ENCODE peak calls at places on chromosomes 3 and 15, in seven cellular contexts. C is NCI-H2029; G is stimulated activated CD4-positive, alpha-beta T cell treated with anti-CD3 and anti-CD28 coated beads, Interleukin-4, amount 100 ng/mL, for 24 hours; H is stimulated activated CD8-positive, alpha-beta memory T cell treated with anti-CD3 and anti-CD28 coated beads, Interleukin-15, amount 100 ng/mL, for 1 hour; W is CD8-positive, alpha-beta memory T cell; U is pancreas; L is HEK293T. J is an unnamed sample.

GRCh38 chr3:25594007-25594502 is 70.7 kb downstream of the TOP2B start:
- DNase-seq in C (peak), G (no peak), H (no peak), W (peak), U (no peak), L (peak), J (peak)

GRCh38 chr15:64460737-64461576 is 579 bp downstream of the ZNF609 start:
- DNase-seq in C (peak), G (peak), H (peak), W (peak), U (peak), L (peak), J (peak)

GRCh38 chr3:172140499-172141391 is 101.4 kb downstream of the FNDC3B start:
- DNase-seq in C (no peak), G (no peak), H (no peak), W (no peak), U (peak), L (peak), J (no peak)

GRCh38 chr15:29309139-29309538 is 39.5 kb upstream of the NSMCE3 start:
- DNase-seq in C (no peak), G (no peak), H (no peak), W (no peak), U (no peak), L (no peak), J (no peak)

GRCh38 chr3:57627976-57628375 is 30.8 kb upstream of the ARF4 start:
- DNase-seq in C (no peak), G (no peak), H (no peak), W (no peak), U (no peak), L (no peak), J (no peak)

GRCh38 chr3:142947799-142948575 is 15.5 kb downstream of the PAQR9 start:
- DNase-seq in C (no peak), G (peak), H (no peak), W (no peak), U (no peak), L (no peak), J (no peak)

GRCh38 chr3:141465221-141465620 is 21.6 kb upstream of the RASA2 start:
- DNase-seq in C (no peak), G (no peak), H (no peak), W (no peak), U (no peak), L (no peak), J (no peak)

GRCh38 chr15:64897345-64897985 is 14.2 kb upstream of the ANKDD1A start:
- DNase-seq in C (no peak), G (no peak), H (no peak), W (no peak), U (peak), L (no peak), J (no peak)

GRCh38 chr15:36430721-36431265 is 148.6 kb upstream of the CDIN1 start:
- DNase-seq in C (no peak), G (no peak), H (no peak), W (no peak), U (no peak), L (no peak), J (no peak)

GRCh38 chr3:171690291-171690690 is 120.0 kb downstream of the PLD1 start:
- DNase-seq in C (no peak), G (no peak), H (no peak), W (no peak), U (no peak), L (no peak), J (no peak)

GRCh38 chr15:75673426-75674247 is 25.9 kb downstream of the SNX33 start:
- DNase-seq in C (no peak), G (no peak), H (no peak), W (no peak), U (no peak), L (no peak), J (no peak)

GRCh38 chr3:66430876-66431275 is 69.9 kb downstream of the LRIG1 start:
- DNase-seq in C (no peak), G (no peak), H (no peak), W (no peak), U (no peak), L (no peak), J (no peak)

GRCh38 chr15:89401636-89402252 is 67.1 kb upstream of the POLG start:
- DNase-seq in C (no peak), G (no peak), H (no peak), W (no peak), U (no peak), L (no peak), J (no peak)

GRCh38 chr3:189172668-189173419 is 1.1 kb downstream of the TPRG1 start:
- DNase-seq in C (no peak), G (no peak), H (no peak), W (peak), U (no peak), L (no peak), J (no peak)

GRCh38 chr15:42863572-42864239 is 56.9 kb downstream of the TTBK2 start:
- DNase-seq in C (no peak), G (no peak), H (no peak), W (no peak), U (peak), L (no peak), J (no peak)

GRCh38 chr15:92000709-92001108 is 147.2 kb downstream of the SLCO3A1 start:
- DNase-seq in C (no peak), G (no peak), H (no peak), W (no peak), U (no peak), L (no peak), J (no peak)

GRCh38 chr3:124174463-124174862 is 182.5 kb upstream of the ROPN1 start:
- DNase-seq in C (peak), G (no peak), H (no peak), W (no peak), U (peak), L (peak), J (no peak)

GRCh38 chr3:173650596-173650995 is 253.1 kb downstream of the NLGN1 start:
- DNase-seq in C (no peak), G (no peak), H (no peak), W (no peak), U (no peak), L (no peak), J (no peak)

GRCh38 chr3:160649596-160649995 is 27.4 kb upstream of the ARL14 start:
- DNase-seq in C (no peak), G (no peak), H (no peak), W (no peak), U (no peak), L (no peak), J (no peak)

GRCh38 chr3:72800869-72801268 is 47.4 kb downstream of the SHQ1 start:
- DNase-seq in C (no peak), G (no peak), H (no peak), W (no peak), U (no peak), L (no peak), J (no peak)

GRCh38 chr15:63474810-63475316 is 29.5 kb upstream of the USP3 start:
- DNase-seq in C (peak), G (no peak), H (no peak), W (no peak), U (no peak), L (no peak), J (peak)

GRCh38 chr3:154151969-154152368 is 30.8 kb downstream of the ARHGEF26 start:
- DNase-seq in C (no peak), G (no peak), H (no peak), W (no peak), U (no peak), L (no peak), J (no peak)

GRCh38 chr15:91385301-91385700 is 285.2 kb downstream of the SV2B start:
- DNase-seq in C (no peak), G (no peak), H (no peak), W (no peak), U (no peak), L (no peak), J (peak)

GRCh38 chr3:35745802-35746484 is 106.6 kb downstream of the ARPP21 start:
- DNase-seq in C (no peak), G (no peak), H (no peak), W (no peak), U (no peak), L (no peak), J (no peak)

GRCh38 chr3:134885877-134886621 is 91.0 kb downstream of the EPHB1 start:
- DNase-seq in C (no peak), G (no peak), H (no peak), W (no peak), U (no peak), L (no peak), J (peak)